ENCODE peak calls at places on chromosomes 12 and 14, in four cellular contexts. O is T-helper 1 cell, T is astrocyte of the spinal cord, I is H7. P is an unnamed sample.

GRCh38 chr12:131092911-131093901 is 139.5 kb downstream of the ADGRD1 start:
- DNase-seq in O (no peak), T (no peak), I (peak; percentile 49), P (no peak)

GRCh38 chr12:120321382-120322202 is 6.0 kb downstream of the PLA2G1B start:
- DNase-seq in O (no peak), T (no peak), I (no peak), P (no peak)

GRCh38 chr12:12577786-12578185 is 15.1 kb upstream of the DUSP16 start:
- DNase-seq in O (no peak), T (no peak), I (no peak), P (no peak)

GRCh38 chr14:92665699-92666110 is 82.7 kb downstream of the LGMN start:
- DNase-seq in O (no peak), T (no peak), I (no peak), P (no peak)

GRCh38 chr12:64806593-64806992 is 17.9 kb upstream of the TBC1D30 start:
- DNase-seq in O (no peak), T (peak; percentile 41), I (no peak), P (no peak)

GRCh38 chr14:55028066-55028465 is 1.0 kb downstream of the SOCS4 start:
- DNase-seq in O (no peak), T (no peak), I (no peak), P (no peak)

GRCh38 chr14:33414041-33414440 is 475.4 kb downstream of the NPAS3 start:
- DNase-seq in O (no peak), T (no peak), I (peak; percentile 5), P (no peak)

GRCh38 chr12:92234533-92234932 is 88.9 kb upstream of the BTG1 start:
- DNase-seq in O (no peak), T (peak; percentile 17), I (no peak), P (no peak)

GRCh38 chr14:60815371-60815770 is 80.8 kb downstream of the MNAT1 start:
- DNase-seq in O (no peak), T (no peak), I (no peak), P (no peak)

GRCh38 chr12:129938089-129938488 is 34.3 kb upstream of the TMEM132D start:
- DNase-seq in O (no peak), T (no peak), I (no peak), P (no peak)

GRCh38 chr12:63037721-63038120 is 102.8 kb upstream of the PPM1H start:
- DNase-seq in O (no peak), T (no peak), I (no peak), P (no peak)

GRCh38 chr12:16685107-16685506 is 79.1 kb upstream of the LMO3 start:
- DNase-seq in O (no peak), T (no peak), I (no peak), P (no peak)

GRCh38 chr14:24411468-24412454 is 13.0 kb downstream of the NYNRIN start:
- DNase-seq in O (peak; percentile 28), T (peak; percentile 54), I (peak; percentile 88), P (no peak)

GRCh38 chr12:106839343-106839742 is 64.9 kb downstream of the RIC8B start:
- DNase-seq in O (no peak), T (no peak), I (no peak), P (no peak)